ENCODE peak calls at places on chromosomes 12 and 14, in eight cellular contexts. G, Z, C, I, R, H, P and S are unnamed samples. For H3K4me1, the result is how much of the 10 kb centered on the place peaks cover.

GRCh38 chr14:97180304-97181200 is 383.4 kb downstream of the VRK1 start:
- DNase-seq in G (no peak), Z (no peak), C (no peak), I (no peak), R (no peak), H (no peak), P (no peak), S (no peak)

GRCh38 chr14:53273671-53274072 is 120.5 kb upstream of the DDHD1 start:
- DNase-seq in G (no peak), Z (peak), C (peak), I (peak), R (no peak), H (peak), P (no peak), S (peak)

GRCh38 chr12:62947364-62947763 is 12.4 kb upstream of the PPM1H start:
- DNase-seq in G (no peak), Z (no peak), C (no peak), I (no peak), R (no peak), H (no peak), P (no peak), S (no peak)

GRCh38 chr14:26597136-26598080 is at the start of gene NOVA1:
- DNase-seq in G (peak), Z (no peak), C (peak), I (no peak), R (peak), H (no peak), P (peak), S (peak)

GRCh38 chr12:116450406-116450910 is 108.7 kb upstream of the MAP1LC3B2 start:
- DNase-seq in G (no peak), Z (no peak), C (no peak), I (no peak), R (no peak), H (no peak), P (no peak), S (no peak)

GRCh38 chr12:49863946-49864816 is 21.3 kb upstream of the BCDIN3D start:
- DNase-seq in G (no peak), Z (no peak), C (no peak), I (no peak), R (no peak), H (no peak), P (no peak), S (no peak)

GRCh38 chr12:42819801-42820200 is 230.3 kb upstream of the PRICKLE1 start:
- DNase-seq in G (no peak), Z (no peak), C (no peak), I (no peak), R (no peak), H (no peak), P (no peak), S (no peak)

GRCh38 chr12:15700595-15700994 is 88.6 kb downstream of the EPS8 start:
- DNase-seq in G (no peak), Z (peak), C (no peak), I (no peak), R (no peak), H (no peak), P (no peak), S (no peak)

GRCh38 chr12:4012977-4013968 is 140.1 kb upstream of the PARP11 start:
- DNase-seq in G (peak), Z (no peak), C (no peak), I (no peak), R (no peak), H (no peak), P (no peak), S (no peak)

GRCh38 chr12:89517648-89518047 is 6.9 kb downstream of the GALNT4 start:
- DNase-seq in G (no peak), Z (no peak), C (no peak), I (no peak), R (no peak), H (no peak), P (no peak), S (no peak)

GRCh38 chr12:117231750-117232149 is 41.5 kb upstream of the FBXO21 start:
- DNase-seq in G (no peak), Z (no peak), C (no peak), I (no peak), R (no peak), H (no peak), P (no peak), S (no peak)

GRCh38 chr12:97567619-97568110 is 105.1 kb downstream of the RMST start:
- DNase-seq in G (no peak), Z (no peak), C (no peak), I (no peak), R (no peak), H (no peak), P (no peak), S (no peak)

GRCh38 chr12:58268080-58268479 is 326.7 kb downstream of the ATP23 start:
- DNase-seq in G (no peak), Z (peak), C (no peak), I (no peak), R (no peak), H (no peak), P (no peak), S (no peak)

GRCh38 chr14:23605931-23606585 is 27.5 kb upstream of the JPH4 start:
- DNase-seq in G (no peak), Z (peak), C (no peak), I (no peak), R (no peak), H (no peak), P (no peak), S (no peak)

GRCh38 chr12:58491296-58491695 is 429.0 kb downstream of the LRIG3 start:
- DNase-seq in G (no peak), Z (peak), C (no peak), I (no peak), R (no peak), H (no peak), P (no peak), S (no peak)

GRCh38 chr14:68362841-68363240 is 430.0 kb downstream of the ZFP36L1 start:
- DNase-seq in G (no peak), Z (no peak), C (no peak), I (peak), R (no peak), H (no peak), P (no peak), S (no peak)
- H3K4me1 ChIP-seq in G (under half), Z (under half), C (under half), I (half or more), R (under half), H (under half), P (half or more), S (under half)

GRCh38 chr12:106767206-106767605 is 7.3 kb upstream of the RIC8B start:
- DNase-seq in G (no peak), Z (no peak), C (no peak), I (no peak), R (no peak), H (no peak), P (no peak), S (no peak)

GRCh38 chr12:106771425-106771824 is 3.1 kb upstream of the RIC8B start:
- DNase-seq in G (no peak), Z (no peak), C (no peak), I (no peak), R (no peak), H (no peak), P (no peak), S (no peak)

GRCh38 chr12:106769078-106769477 is 5.4 kb upstream of the RIC8B start:
- DNase-seq in G (peak), Z (peak), C (no peak), I (no peak), R (no peak), H (no peak), P (no peak), S (no peak)

GRCh38 chr12:106767954-106768501 is 6.5 kb upstream of the RIC8B start:
- DNase-seq in G (peak), Z (no peak), C (no peak), I (no peak), R (no peak), H (no peak), P (no peak), S (no peak)

DNA sequence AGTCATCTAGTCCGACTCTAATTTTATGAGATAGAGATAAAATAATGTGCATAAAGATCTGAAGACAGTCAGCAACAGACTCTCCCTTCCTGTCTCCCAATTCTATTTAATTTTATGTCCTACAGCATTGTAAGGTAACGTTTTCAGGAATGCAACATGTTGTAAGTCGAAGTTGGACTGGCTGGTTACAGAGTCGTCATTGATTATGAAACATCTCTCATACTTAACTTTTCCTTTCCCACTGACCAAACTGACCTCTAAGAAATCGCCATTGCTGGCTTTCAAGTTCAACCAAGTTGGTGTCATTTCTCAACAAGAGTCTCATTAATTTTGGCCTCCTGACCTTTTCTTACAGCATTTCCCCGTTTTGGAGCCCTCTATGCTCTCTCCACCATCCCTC is 4.9 kb upstream of the RIC8B start:
- DNase-seq in G (no peak), Z (no peak), C (no peak), I (no peak), R (no peak), H (no peak), P (no peak), S (no peak)
- H3K4me1 ChIP-seq in G (under half), Z (under half), C (under half), I (under half), R (under half), H (under half), P (half or more), S (under half)

DNA sequence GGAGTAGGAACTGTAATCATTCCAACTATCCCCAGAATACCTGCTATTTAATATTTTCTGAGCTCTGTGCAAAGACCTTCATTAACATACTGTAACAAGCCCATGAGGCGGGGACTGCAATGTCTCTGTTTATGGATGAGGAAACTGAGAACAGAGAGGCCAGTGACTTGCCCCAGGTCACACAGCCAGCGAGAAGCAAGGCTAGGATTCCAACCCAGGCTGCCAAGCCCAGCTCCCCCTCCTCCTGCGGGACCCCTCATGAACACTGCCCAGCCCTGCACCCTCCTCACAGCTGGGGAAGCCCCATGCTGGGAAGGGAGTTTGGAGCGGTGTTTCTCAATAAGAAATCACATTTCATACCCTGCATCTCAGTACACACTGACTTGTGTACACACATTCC is 10.9 kb downstream of the HVCN1 start:
- DNase-seq in G (no peak), Z (no peak), C (no peak), I (no peak), R (no peak), H (no peak), P (no peak), S (no peak)
- H3K4me1 ChIP-seq in G (under half), Z (under half), C (under half), I (half or more), R (under half), H (under half), P (under half), S (under half)

GRCh38 chr14:75459099-75459741 is 31.4 kb downstream of the JDP2 start:
- DNase-seq in G (peak), Z (no peak), C (no peak), I (no peak), R (peak), H (no peak), P (no peak), S (no peak)

GRCh38 chr14:75458305-75458704 is 30.5 kb downstream of the JDP2 start:
- DNase-seq in G (no peak), Z (no peak), C (no peak), I (no peak), R (no peak), H (no peak), P (no peak), S (no peak)

GRCh38 chr14:75456069-75457023 is 28.5 kb downstream of the JDP2 start:
- DNase-seq in G (no peak), Z (no peak), C (no peak), I (no peak), R (peak), H (no peak), P (no peak), S (no peak)

GRCh38 chr14:75457024-75457390 is 29.2 kb downstream of the JDP2 start:
- DNase-seq in G (no peak), Z (no peak), C (no peak), I (no peak), R (no peak), H (no peak), P (no peak), S (no peak)

DNA sequence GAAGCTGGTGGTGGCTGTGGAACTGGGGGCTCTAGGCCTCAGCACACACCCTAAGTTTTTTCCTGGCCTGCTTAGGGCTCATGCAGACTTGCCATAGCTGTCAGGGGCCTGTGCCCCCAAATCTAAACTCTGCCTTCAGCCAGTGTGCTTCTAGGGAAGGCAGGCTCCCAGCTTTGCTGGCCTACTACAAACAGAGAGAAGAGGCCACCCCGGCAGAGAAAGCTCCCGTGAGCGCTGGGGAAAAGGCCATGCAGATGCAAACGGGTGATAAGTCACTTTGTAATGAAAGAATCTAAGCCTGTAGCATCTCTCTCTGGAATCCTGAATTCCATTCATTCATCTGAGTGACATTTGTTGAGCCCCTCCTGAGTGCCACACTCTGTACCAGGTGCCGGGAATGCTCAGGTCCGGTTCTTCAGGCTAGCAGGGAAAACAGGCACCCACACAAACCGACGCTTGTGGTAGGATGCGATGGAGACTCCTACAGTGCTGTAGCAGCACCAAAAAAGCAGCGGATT is 29.9 kb downstream of the JDP2 start:
- DNase-seq in G (no peak), Z (no peak), C (no peak), I (no peak), R (peak), H (no peak), P (no peak), S (no peak)
- H3K4me1 ChIP-seq in G (half or more), Z (half or more), C (under half), I (under half), R (under half), H (under half), P (half or more), S (under half)

GRCh38 chr12:132736913-132737312 is 24.7 kb downstream of the ANKLE2 start:
- DNase-seq in G (no peak), Z (no peak), C (peak), I (no peak), R (no peak), H (no peak), P (no peak), S (no peak)

GRCh38 chr12:132736378-132736777 is 25.3 kb downstream of the ANKLE2 start:
- DNase-seq in G (no peak), Z (no peak), C (peak), I (no peak), R (no peak), H (no peak), P (no peak), S (no peak)

GRCh38 chr12:132731574-132731973 is 20.9 kb downstream of the PGAM5 start:
- DNase-seq in G (no peak), Z (no peak), C (peak), I (no peak), R (no peak), H (no peak), P (no peak), S (no peak)

GRCh38 chr12:132735496-132735895 is 24.9 kb downstream of the PGAM5 start:
- DNase-seq in G (no peak), Z (no peak), C (peak), I (no peak), R (no peak), H (no peak), P (no peak), S (no peak)

DNA sequence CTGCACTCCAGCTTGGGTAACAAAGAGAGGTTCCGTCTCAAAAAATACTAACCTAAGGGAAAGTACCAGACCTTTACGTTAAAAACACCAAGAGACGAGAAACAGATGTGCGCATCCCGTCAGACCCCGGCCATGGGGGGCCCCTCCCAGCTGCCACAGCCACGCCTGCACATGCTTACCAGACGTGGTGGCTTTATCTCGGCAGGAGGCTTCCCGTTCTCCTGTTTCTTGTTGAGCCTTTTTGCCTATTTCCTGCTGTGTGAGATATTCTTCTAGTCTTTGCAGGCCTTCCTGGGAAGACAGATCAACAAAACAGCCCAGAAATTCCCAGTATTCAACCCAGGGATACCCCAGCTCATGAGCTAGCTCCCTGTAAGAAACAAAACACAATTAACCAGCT is 23.6 kb downstream of the PGAM5 start:
- DNase-seq in G (no peak), Z (no peak), C (no peak), I (no peak), R (no peak), H (no peak), P (no peak), S (no peak)
- H3K4me1 ChIP-seq in G (under half), Z (under half), C (under half), I (under half), R (under half), H (under half), P (under half), S (under half)

GRCh38 chr14:93014038-93015023 is 91.4 kb downstream of the CHGA start:
- DNase-seq in G (no peak), Z (no peak), C (no peak), I (no peak), R (no peak), H (no peak), P (no peak), S (no peak)
- H3K4me1 ChIP-seq in G (under half), Z (under half), C (under half), I (under half), R (under half), H (under half), P (half or more), S (under half)

DNA sequence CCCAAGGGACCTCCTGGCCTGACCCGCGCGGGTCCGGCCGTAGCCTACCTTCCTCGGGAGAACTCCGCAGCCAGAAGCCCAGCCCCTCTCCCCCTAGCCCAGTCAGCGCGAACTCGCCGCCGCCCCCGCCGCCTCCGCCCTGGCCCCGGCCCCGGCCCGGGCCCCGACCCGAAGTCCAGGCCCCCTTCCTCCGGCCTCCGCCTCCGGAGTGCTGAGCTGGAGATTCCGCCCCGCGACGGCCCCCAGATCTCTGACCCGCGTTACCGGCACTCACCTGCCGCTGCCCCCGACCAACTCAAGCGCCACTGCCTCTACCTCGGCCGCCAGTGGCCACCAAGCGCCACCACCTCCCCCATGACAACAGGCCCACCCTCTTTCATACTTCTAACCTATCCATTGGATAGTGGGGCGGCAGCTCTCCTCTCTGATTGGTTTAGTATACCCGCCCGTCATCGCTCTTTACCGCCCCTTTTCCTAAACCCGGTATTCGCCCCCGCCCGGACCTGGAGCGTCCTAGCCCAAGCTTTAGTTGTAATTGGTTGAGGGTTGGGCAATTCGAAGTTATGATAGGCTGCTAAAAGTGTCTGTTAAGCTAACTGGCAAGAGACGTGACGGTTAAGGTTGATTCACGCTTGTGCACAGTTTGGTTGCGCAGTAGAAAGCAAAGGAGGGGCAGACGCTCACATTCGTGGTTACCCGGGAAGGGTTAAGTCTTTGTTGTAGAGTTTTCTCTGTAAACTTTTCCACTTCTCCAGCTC is at the start of gene NUMB:
- DNase-seq in G (peak), Z (peak), C (peak), I (peak), R (peak), H (peak), P (peak), S (peak)
- H3K4me1 ChIP-seq in G (half or more), Z (under half), C (under half), I (half or more), R (under half), H (under half), P (half or more), S (under half)

GRCh38 chr12:8562310-8562709 is 21.6 kb upstream of the CLEC4E start:
- DNase-seq in G (no peak), Z (no peak), C (no peak), I (no peak), R (no peak), H (peak), P (no peak), S (no peak)

GRCh38 chr12:8560986-8561385 is 20.3 kb upstream of the CLEC4E start:
- DNase-seq in G (no peak), Z (no peak), C (no peak), I (no peak), R (no peak), H (no peak), P (no peak), S (no peak)

GRCh38 chr12:8566525-8566924 is 25.8 kb upstream of the CLEC4E start:
- DNase-seq in G (no peak), Z (no peak), C (no peak), I (no peak), R (no peak), H (peak), P (no peak), S (no peak)

GRCh38 chr12:8564656-8565055 is 24.0 kb upstream of the CLEC4E start:
- DNase-seq in G (no peak), Z (no peak), C (no peak), I (no peak), R (no peak), H (no peak), P (no peak), S (no peak)

GRCh38 chr12:8563383-8563782 is 22.7 kb upstream of the CLEC4E start:
- DNase-seq in G (no peak), Z (no peak), C (no peak), I (no peak), R (no peak), H (no peak), P (no peak), S (no peak)
- H3K4me1 ChIP-seq in G (under half), Z (under half), C (under half), I (under half), R (under half), H (under half), P (under half), S (under half)